ENCODE peak calls at places on chromosomes 2 and 18, in seven cellular contexts. Q is fibroblast of lung, N is mesendoderm, G is dorsolateral prefrontal cortex, S is body of pancreas, W is brain microvascular endothelial cell, T is coronary artery. V is an unnamed sample.

GRCh38 chr2:207258191-207258991 is 92.6 kb upstream of the KLF7 start:
- DNase-seq in Q (peak; percentile 100), N (peak; percentile 75), T (peak; percentile 90), G (peak; percentile 30), S (peak; percentile 27), W (peak; percentile 97), V (peak; percentile 86)

GRCh38 chr2:230877737-230878598 is 13.2 kb downstream of the ITM2C start:
- DNase-seq in W (no peak), S (no peak), T (peak; percentile 41), Q (no peak), N (no peak), G (no peak), V (no peak)

GRCh38 chr18:74498712-74499629 is 2.8 kb downstream of the CNDP2 start:
- DNase-seq in S (peak; percentile 79), W (no peak), T (no peak), N (no peak), G (no peak), Q (peak; percentile 4), V (no peak)

GRCh38 chr2:224379986-224380385 is 21.9 kb downstream of the FAM124B start:
- DNase-seq in G (no peak), S (no peak), T (no peak), Q (no peak), N (no peak), W (no peak), V (no peak)

GRCh38 chr2:38505779-38506178 is 96.9 kb downstream of the HNRNPLL start:
- DNase-seq in Q (peak; percentile 87), G (peak; percentile 26), W (peak; percentile 48), S (peak; percentile 30), T (no peak), N (peak; percentile 67), V (peak; percentile 52)

GRCh38 chr2:191166111-191166755 is 15.4 kb upstream of the STAT4 start:
- DNase-seq in T (no peak), W (peak; percentile 63), G (no peak), S (no peak), N (no peak), Q (peak; percentile 94), V (peak; percentile 50)

GRCh38 chr2:130376433-130377293 is 20.8 kb downstream of the PTPN18 start:
- DNase-seq in T (no peak), G (no peak), Q (no peak), S (no peak), W (no peak), N (peak; percentile 46), V (no peak)

GRCh38 chr2:20040489-20041172 is 10.8 kb downstream of the LAPTM4A start:
- DNase-seq in W (no peak), N (peak; percentile 56), T (no peak), G (no peak), S (no peak), Q (no peak), V (peak; percentile 68)

DNA sequence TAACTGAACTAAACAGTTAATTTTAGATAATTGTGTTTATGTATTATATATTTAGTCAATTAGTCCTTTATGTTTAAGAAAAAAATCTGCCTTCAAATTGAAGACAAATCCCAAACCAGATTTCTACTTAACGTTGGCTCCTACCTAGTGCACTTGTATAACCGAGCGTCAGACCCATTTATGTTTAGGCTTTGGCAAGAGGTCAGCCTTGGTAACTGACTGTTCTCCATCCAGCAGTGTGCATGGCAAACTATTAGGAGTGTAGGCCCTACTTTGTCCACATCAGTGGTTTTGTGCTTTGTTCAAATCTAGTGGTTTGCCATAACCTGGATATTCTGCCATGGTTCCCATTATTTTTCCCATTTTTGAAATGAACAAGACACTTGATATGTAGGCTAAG is 114.8 kb downstream of the MIB1 start:
- DNase-seq in N (no peak), Q (no peak), S (no peak), W (no peak), G (no peak), T (no peak), V (no peak)
- H3K27ac ChIP-seq in N (no peak overlapping the region), Q (no peak overlapping the region), S (no peak overlapping the region), W (no peak overlapping the region), G (no peak overlapping the region), T (no peak overlapping the region), V (no peak overlapping the region)

GRCh38 chr2:152411154-152411553 is 76.2 kb downstream of the FMNL2 start:
- DNase-seq in Q (no peak), G (no peak), S (no peak), W (no peak), N (peak; percentile 52), T (no peak), V (no peak)
- H3K27ac ChIP-seq in Q (no peak overlapping the region), G (peak overlapping the region; percentile 78), S (no peak overlapping the region), W (no peak overlapping the region), N (no peak overlapping the region), T (no peak overlapping the region), V (no peak overlapping the region)

GRCh38 chr2:233438573-233439147 is 84.4 kb downstream of the DGKD start:
- DNase-seq in W (no peak), G (no peak), T (no peak), S (no peak), N (no peak), Q (no peak), V (no peak)

GRCh38 chr2:233437439-233437955 is 83.2 kb downstream of the DGKD start:
- DNase-seq in N (no peak), Q (no peak), S (no peak), T (no peak), W (no peak), G (no peak), V (no peak)

GRCh38 chr2:233440714-233441113 is 86.4 kb downstream of the DGKD start:
- DNase-seq in S (no peak), W (no peak), G (no peak), Q (no peak), N (no peak), T (no peak), V (no peak)

GRCh38 chr2:233440314-233440713 is 86.0 kb downstream of the DGKD start:
- DNase-seq in W (no peak), S (no peak), N (no peak), G (no peak), Q (no peak), T (no peak), V (no peak)

GRCh38 chr2:233439191-233439590 is 84.9 kb downstream of the DGKD start:
- DNase-seq in S (no peak), G (peak; percentile 76), Q (no peak), W (no peak), N (no peak), T (no peak), V (no peak)
- H3K27ac ChIP-seq in S (no peak overlapping the region), G (peak overlapping the region; percentile 28), Q (no peak overlapping the region), W (no peak overlapping the region), N (no peak overlapping the region), T (no peak overlapping the region), V (peak overlapping the region; percentile 6)

DNA sequence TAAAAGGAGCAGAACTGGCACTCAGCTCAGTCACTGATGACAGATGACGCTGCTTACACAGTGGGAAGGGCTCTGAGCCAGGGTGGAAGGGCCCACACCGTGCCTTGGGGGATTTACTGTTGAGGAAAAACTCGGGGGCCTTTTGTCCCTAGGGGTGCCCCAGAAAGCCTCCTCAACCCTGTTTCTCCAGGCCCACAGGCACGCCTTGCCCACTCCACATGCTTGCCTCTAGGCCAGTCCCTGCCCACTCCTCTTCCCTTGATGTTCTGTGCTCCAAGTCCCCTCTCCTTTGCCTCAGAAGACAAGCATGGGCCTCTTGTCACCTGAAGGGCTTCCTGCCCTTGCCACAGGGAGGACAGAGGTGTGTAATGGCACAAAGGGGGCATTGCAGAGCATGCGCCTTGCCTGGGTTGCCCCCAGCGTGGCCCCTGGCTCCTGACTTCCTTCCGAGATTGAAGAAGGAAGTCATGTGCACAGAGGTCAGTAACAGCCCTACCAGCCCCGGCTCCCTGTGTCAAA is 65.0 kb downstream of the LIPG start:
- DNase-seq in S (no peak), N (no peak), T (peak; percentile 53), G (no peak), Q (no peak), W (no peak), V (no peak)
- H3K27ac ChIP-seq in S (no peak overlapping the region), N (no peak overlapping the region), T (no peak overlapping the region), G (no peak overlapping the region), Q (no peak overlapping the region), W (no peak overlapping the region), V (no peak overlapping the region)

GRCh38 chr18:77049938-77050337 is 82.6 kb downstream of the MBP start:
- DNase-seq in T (no peak), G (no peak), S (no peak), W (no peak), N (no peak), Q (no peak), V (no peak)

GRCh38 chr18:77045682-77046081 is 86.9 kb downstream of the MBP start:
- DNase-seq in S (no peak), T (no peak), Q (no peak), N (no peak), W (no peak), G (no peak), V (no peak)

GRCh38 chr18:77046994-77047393 is 85.6 kb downstream of the MBP start:
- DNase-seq in G (no peak), N (no peak), W (no peak), S (no peak), T (no peak), Q (no peak), V (no peak)

GRCh38 chr18:77046409-77046808 is 86.2 kb downstream of the MBP start:
- DNase-seq in S (no peak), G (no peak), N (no peak), Q (no peak), T (no peak), W (no peak), V (no peak)

GRCh38 chr18:77047803-77048419 is 84.7 kb downstream of the MBP start:
- DNase-seq in G (no peak), S (no peak), T (no peak), Q (no peak), W (no peak), N (no peak), V (no peak)
- H3K27ac ChIP-seq in G (peak overlapping the region; percentile 99), S (no peak overlapping the region), T (no peak overlapping the region), Q (no peak overlapping the region), W (no peak overlapping the region), N (no peak overlapping the region), V (no peak overlapping the region)

V was measured in RWPE1.